ENCODE peak calls at places on chromosomes 11 and 22, in five cellular contexts. One of them, this sample, is unnamed.

GRCh38 chr11:69148806-69149205 is 6.9 kb upstream of the SMIM38 start:
- DNase-seq in IMR-90: no peak
- DNase-seq in HCT116: no peak
- DNase-seq in A549: no peak
- DNase-seq in HepG2: no peak
- DNase-seq in this sample: no peak

GRCh38 chr11:116948375-116948774 is 111.0 kb upstream of the APOA1 start:
- DNase-seq in IMR-90: peak
- DNase-seq in HCT116: peak
- DNase-seq in A549: peak
- DNase-seq in HepG2: no peak
- DNase-seq in this sample: no peak

GRCh38 chr11:87453531-87454089 is 415.9 kb downstream of the TMEM135 start:
- DNase-seq in IMR-90: no peak
- DNase-seq in HCT116: no peak
- DNase-seq in A549: no peak
- DNase-seq in HepG2: no peak
- DNase-seq in this sample: no peak

GRCh38 chr11:3803726-3804510 is 4.4 kb upstream of the PGAP2 start:
- DNase-seq in IMR-90: peak
- DNase-seq in HCT116: no peak
- DNase-seq in A549: peak
- DNase-seq in HepG2: no peak
- DNase-seq in this sample: no peak

GRCh38 chr11:102763440-102763839 is 17.0 kb downstream of the MMP10 start:
- DNase-seq in IMR-90: peak
- DNase-seq in HCT116: no peak
- DNase-seq in A549: no peak
- DNase-seq in HepG2: no peak
- DNase-seq in this sample: no peak

GRCh38 chr11:1542267-1542666 is 29.8 kb downstream of the DUSP8 start:
- DNase-seq in IMR-90: no peak
- DNase-seq in HCT116: no peak
- DNase-seq in A549: no peak
- DNase-seq in HepG2: no peak
- DNase-seq in this sample: no peak

GRCh38 chr11:87722756-87723599 is 452.3 kb downstream of the RAB38 start:
- DNase-seq in IMR-90: peak
- DNase-seq in HCT116: no peak
- DNase-seq in A549: peak
- DNase-seq in HepG2: peak
- DNase-seq in this sample: no peak

GRCh38 chr22:46592390-46592872 is 27.8 kb upstream of the GRAMD4 start:
- DNase-seq in IMR-90: peak
- DNase-seq in HCT116: no peak
- DNase-seq in A549: no peak
- DNase-seq in HepG2: no peak
- DNase-seq in this sample: no peak

GRCh38 chr11:17585911-17586695 is 39.0 kb downstream of the OTOG start:
- DNase-seq in IMR-90: no peak
- DNase-seq in HCT116: no peak
- DNase-seq in A549: no peak
- DNase-seq in HepG2: no peak
- DNase-seq in this sample: peak

GRCh38 chr11:132131962-132132361 is 761.5 kb downstream of the NTM start:
- DNase-seq in IMR-90: no peak
- DNase-seq in HCT116: no peak
- DNase-seq in A549: no peak
- DNase-seq in HepG2: no peak
- DNase-seq in this sample: no peak

GRCh38 chr11:35135222-35135621 is 3.7 kb upstream of the CD44 start:
- DNase-seq in IMR-90: no peak
- DNase-seq in HCT116: no peak
- DNase-seq in A549: no peak
- DNase-seq in HepG2: no peak
- DNase-seq in this sample: no peak

GRCh38 chr22:22752556-22753477 is 108.4 kb downstream of the GGTLC2 start:
- DNase-seq in IMR-90: peak
- DNase-seq in HCT116: no peak
- DNase-seq in A549: no peak
- DNase-seq in HepG2: no peak
- DNase-seq in this sample: no peak

GRCh38 chr22:49936973-49937757 is 18.7 kb downstream of the CRELD2 start:
- DNase-seq in IMR-90: no peak
- DNase-seq in HCT116: no peak
- DNase-seq in A549: no peak
- DNase-seq in HepG2: no peak
- DNase-seq in this sample: no peak

GRCh38 chr22:25232301-25232700 is 12.9 kb downstream of the CRYBB2 start:
- DNase-seq in IMR-90: peak
- DNase-seq in HCT116: no peak
- DNase-seq in A549: no peak
- DNase-seq in HepG2: no peak
- DNase-seq in this sample: no peak

GRCh38 chr11:76578655-76579046 is 91.9 kb downstream of the LRRC32 start:
- DNase-seq in IMR-90: no peak
- DNase-seq in HCT116: no peak
- DNase-seq in A549: no peak
- DNase-seq in HepG2: no peak
- DNase-seq in this sample: no peak

GRCh38 chr11:74493816-74494630 is 499 bp upstream of the LIPT2 start:
- DNase-seq in IMR-90: peak
- DNase-seq in HCT116: peak
- DNase-seq in A549: peak
- DNase-seq in HepG2: no peak
- DNase-seq in this sample: no peak

GRCh38 chr11:2777871-2778629 is 78.3 kb upstream of the KCNQ1OT1 start:
- DNase-seq in IMR-90: no peak
- DNase-seq in HCT116: no peak
- DNase-seq in A549: no peak
- DNase-seq in HepG2: no peak
- DNase-seq in this sample: peak

GRCh38 chr22:24134090-24134846 is 47.0 kb upstream of the SUSD2 start:
- DNase-seq in IMR-90: no peak
- DNase-seq in HCT116: no peak
- DNase-seq in A549: no peak
- DNase-seq in HepG2: no peak
- DNase-seq in this sample: no peak

GRCh38 chr11:112597290-112597689 is 336.6 kb upstream of the PLET1 start:
- DNase-seq in IMR-90: no peak
- DNase-seq in HCT116: no peak
- DNase-seq in A549: no peak
- DNase-seq in HepG2: no peak
- DNase-seq in this sample: no peak

GRCh38 chr11:86790073-86790727 is 10.1 kb upstream of the PRSS23 start:
- DNase-seq in IMR-90: no peak
- DNase-seq in HCT116: no peak
- DNase-seq in A549: peak
- DNase-seq in HepG2: no peak
- DNase-seq in this sample: no peak

GRCh38 chr11:102927624-102927990 is 27.9 kb downstream of the MMP13 start:
- DNase-seq in IMR-90: no peak
- DNase-seq in HCT116: no peak
- DNase-seq in A549: no peak
- DNase-seq in HepG2: no peak
- DNase-seq in this sample: no peak

GRCh38 chr11:1557904-1558831 is 13.9 kb downstream of the DUSP8 start:
- DNase-seq in IMR-90: peak
- DNase-seq in HCT116: no peak
- DNase-seq in A549: peak
- DNase-seq in HepG2: no peak
- DNase-seq in this sample: no peak

DNA sequence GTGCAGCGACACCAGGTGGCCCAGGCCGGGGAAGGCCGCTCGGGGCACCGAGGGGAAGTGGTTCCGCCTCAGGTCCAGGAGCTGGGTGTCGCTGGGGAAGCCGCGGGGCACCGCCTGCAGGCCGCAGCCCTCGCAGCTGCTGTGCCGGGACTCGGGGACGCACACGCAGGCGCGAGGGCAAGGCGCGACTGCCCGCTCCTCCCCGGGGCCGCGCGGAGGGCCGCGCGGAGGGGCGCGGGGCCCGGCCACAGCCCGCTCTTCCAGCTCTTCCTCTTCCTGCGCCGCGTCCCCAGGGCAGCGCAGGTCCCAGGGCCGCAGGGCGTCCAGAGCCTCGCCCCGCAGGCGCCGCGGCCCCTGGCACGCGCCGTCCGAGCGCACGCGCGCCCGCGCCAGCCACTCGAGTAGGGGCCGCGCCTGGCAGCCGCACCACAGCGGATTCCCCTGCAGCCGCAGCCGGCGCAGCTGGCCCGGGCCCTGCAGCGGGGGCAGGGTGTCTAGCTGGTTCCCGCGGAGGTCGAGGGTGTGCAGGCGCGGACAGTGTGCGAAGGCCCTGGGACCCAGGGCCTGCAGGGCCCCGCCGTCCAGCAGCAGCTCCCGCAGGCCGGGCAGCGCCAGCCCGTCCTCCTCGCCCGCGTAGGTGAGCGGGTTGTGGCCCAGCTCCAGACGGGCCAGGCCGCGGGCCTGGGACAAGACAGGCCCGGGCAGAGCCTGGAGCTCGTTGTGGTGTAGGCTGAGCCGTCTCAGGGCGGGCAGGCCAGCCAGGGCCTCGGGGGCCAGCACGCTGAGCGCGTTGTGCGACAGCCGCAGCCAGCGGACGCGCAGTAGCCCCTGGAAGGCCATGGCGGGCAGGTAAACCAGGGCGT is 2.8 kb downstream of the CHADL start:
- DNase-seq in IMR-90: peak
- DNase-seq in HCT116: no peak
- DNase-seq in A549: no peak
- DNase-seq in HepG2: no peak
- DNase-seq in this sample: peak
- TF ChIP-seq RAD21 in IMR-90: no peak
- TF ChIP-seq RAD21 in HCT116: no peak
- TF ChIP-seq RAD21 in A549: no peak
- TF ChIP-seq RAD21 in HepG2: no peak
- TF ChIP-seq RAD21 in this sample: peak

GRCh38 chr11:133966924-133967598 is 10.3 kb upstream of the IGSF9B start:
- DNase-seq in IMR-90: no peak
- DNase-seq in HCT116: no peak
- DNase-seq in A549: peak
- DNase-seq in HepG2: no peak
- DNase-seq in this sample: peak

GRCh38 chr11:133967599-133968238 is 11.0 kb upstream of the IGSF9B start:
- DNase-seq in IMR-90: no peak
- DNase-seq in HCT116: no peak
- DNase-seq in A549: no peak
- DNase-seq in HepG2: no peak
- DNase-seq in this sample: no peak

GRCh38 chr11:133966147-133966546 is 9.4 kb upstream of the IGSF9B start:
- DNase-seq in IMR-90: no peak
- DNase-seq in HCT116: no peak
- DNase-seq in A549: no peak
- DNase-seq in HepG2: no peak
- DNase-seq in this sample: no peak

GRCh38 chr11:133969072-133969471 is 12.3 kb upstream of the IGSF9B start:
- DNase-seq in IMR-90: no peak
- DNase-seq in HCT116: no peak
- DNase-seq in A549: no peak
- DNase-seq in HepG2: no peak
- DNase-seq in this sample: no peak

DNA sequence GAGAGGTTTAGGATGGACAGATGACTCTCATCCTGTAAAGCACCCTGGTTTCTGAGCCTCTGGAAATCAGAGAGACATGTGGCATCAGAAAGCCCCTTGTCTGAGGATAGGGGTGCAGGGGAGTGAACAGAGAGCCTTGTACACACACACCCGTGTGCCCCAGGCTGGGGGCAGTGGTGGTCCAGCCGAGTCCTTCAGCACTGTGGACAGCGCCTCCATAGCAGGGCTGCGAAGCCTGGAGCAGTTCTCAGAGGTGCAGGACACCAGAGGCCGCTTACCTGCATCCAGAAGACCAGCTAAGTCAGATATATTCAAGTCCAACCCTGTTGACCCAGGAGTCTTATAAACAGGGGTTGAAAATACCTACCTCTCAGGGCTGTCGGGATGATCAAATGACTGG is 11.5 kb upstream of the IGSF9B start:
- DNase-seq in IMR-90: no peak
- DNase-seq in HCT116: no peak
- DNase-seq in A549: no peak
- DNase-seq in HepG2: no peak
- DNase-seq in this sample: no peak
- TF ChIP-seq RAD21 in IMR-90: no peak
- TF ChIP-seq RAD21 in HCT116: no peak
- TF ChIP-seq RAD21 in A549: no peak
- TF ChIP-seq RAD21 in HepG2: no peak
- TF ChIP-seq RAD21 in this sample: no peak

DNA sequence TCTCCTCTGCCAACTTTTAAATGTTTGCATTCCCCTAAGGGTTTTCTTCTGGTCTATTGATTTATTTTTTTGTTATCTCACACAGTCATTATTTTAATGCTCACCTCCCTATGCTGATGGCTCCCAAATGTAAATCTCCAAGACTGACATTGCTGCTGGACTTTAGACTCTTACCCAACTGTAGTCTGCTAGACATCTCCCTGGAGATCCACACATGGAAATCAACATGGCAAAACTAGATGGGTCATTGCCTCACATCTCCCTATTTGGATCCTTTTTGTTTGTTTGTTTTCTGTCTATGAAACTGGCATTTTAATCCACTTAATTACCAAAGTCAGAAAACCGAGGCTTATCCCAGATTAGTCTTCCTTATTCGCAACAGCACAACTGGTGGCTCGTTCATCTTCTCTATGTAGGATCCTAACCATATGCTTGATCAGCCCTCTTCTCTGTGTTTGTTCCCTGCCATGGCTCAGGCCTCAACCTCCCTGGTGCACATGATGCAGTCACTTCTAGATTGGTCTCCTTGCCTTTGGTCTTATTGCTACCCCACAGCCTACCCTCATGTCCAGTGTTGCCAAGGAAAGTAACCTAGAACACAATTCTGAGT is 37.3 kb downstream of the SC5D start:
- DNase-seq in IMR-90: no peak
- DNase-seq in HCT116: no peak
- DNase-seq in A549: no peak
- DNase-seq in HepG2: peak
- DNase-seq in this sample: no peak
- TF ChIP-seq RAD21 in IMR-90: no peak
- TF ChIP-seq RAD21 in HCT116: no peak
- TF ChIP-seq RAD21 in A549: no peak
- TF ChIP-seq RAD21 in HepG2: no peak
- TF ChIP-seq RAD21 in this sample: no peak

DNA sequence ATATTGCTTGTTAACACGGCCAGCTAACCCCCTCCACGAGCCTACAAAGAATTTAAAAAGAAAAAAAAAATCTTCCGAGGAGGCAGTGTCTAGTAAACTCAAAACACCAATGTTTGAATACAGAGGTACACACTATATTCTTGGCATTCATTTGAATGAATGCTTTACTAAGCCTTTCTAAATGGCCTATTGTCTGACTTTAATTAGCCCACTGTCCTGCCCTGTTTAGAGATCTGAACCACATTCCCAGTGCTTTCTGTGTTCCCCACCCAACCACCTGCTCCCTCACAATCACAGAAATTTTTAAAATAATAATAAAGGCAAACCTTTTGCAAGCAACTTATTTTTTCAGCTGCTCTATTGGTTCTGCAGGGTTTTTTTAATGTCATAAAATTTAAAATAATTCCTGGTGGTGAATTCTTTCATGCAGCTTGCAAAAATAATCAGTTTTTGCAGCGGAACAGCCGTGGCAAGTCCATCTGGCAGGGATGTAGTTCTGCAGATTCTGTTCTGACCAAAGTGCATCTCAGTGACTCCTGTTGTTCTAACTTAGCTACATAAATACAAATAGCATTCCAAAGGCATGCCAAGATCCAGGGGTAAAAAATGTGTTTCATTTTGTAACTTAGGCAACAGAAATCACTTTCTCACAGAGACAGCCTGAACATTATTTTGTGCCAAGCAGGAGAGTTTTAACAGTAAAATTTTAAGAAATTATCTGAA is 23.8 kb downstream of the POU2AF2 start:
- DNase-seq in IMR-90: no peak
- DNase-seq in HCT116: no peak
- DNase-seq in A549: no peak
- DNase-seq in HepG2: peak
- DNase-seq in this sample: no peak
- TF ChIP-seq RAD21 in IMR-90: no peak
- TF ChIP-seq RAD21 in HCT116: no peak
- TF ChIP-seq RAD21 in A549: no peak
- TF ChIP-seq RAD21 in HepG2: no peak
- TF ChIP-seq RAD21 in this sample: no peak